ENCODE peak calls at places on chromosomes 5 and 9, in four cellular contexts. One of them, this sample, is unnamed.

GRCh38 chr5:118653155-118653554 is 335.2 kb downstream of the DTWD2 start:
- DNase-seq in neural progenitor cell: no peak
- DNase-seq in bronchial epithelial cell: no peak
- DNase-seq in cardiac muscle cell: no peak
- DNase-seq in this sample: no peak

GRCh38 chr5:177301503-177302165 is 1.9 kb downstream of the RAB24 start:
- DNase-seq in neural progenitor cell: no peak
- DNase-seq in bronchial epithelial cell: peak; percentile 96
- DNase-seq in cardiac muscle cell: no peak
- DNase-seq in this sample: no peak

GRCh38 chr9:32841314-32841713 is 58.0 kb downstream of the TMEM215 start:
- DNase-seq in neural progenitor cell: no peak
- DNase-seq in bronchial epithelial cell: peak; percentile 3
- DNase-seq in cardiac muscle cell: no peak
- DNase-seq in this sample: no peak

GRCh38 chr9:110125207-110125751 is 82.7 kb downstream of the C9orf152 start:
- DNase-seq in neural progenitor cell: peak; percentile 94
- DNase-seq in bronchial epithelial cell: no peak
- DNase-seq in cardiac muscle cell: peak; percentile 99
- DNase-seq in this sample: no peak

GRCh38 chr5:6910950-6911349 is 197.7 kb downstream of the TENT4A start:
- DNase-seq in neural progenitor cell: no peak
- DNase-seq in bronchial epithelial cell: no peak
- DNase-seq in cardiac muscle cell: no peak
- DNase-seq in this sample: no peak

GRCh38 chr5:35777358-35778087 is 79.2 kb upstream of the IL7R start:
- DNase-seq in neural progenitor cell: peak; percentile 92
- DNase-seq in bronchial epithelial cell: peak; percentile 62
- DNase-seq in cardiac muscle cell: peak; percentile 88
- DNase-seq in this sample: peak; percentile 62

GRCh38 chr5:132389453-132390286 is 20.2 kb downstream of the SLC22A5 start:
- DNase-seq in neural progenitor cell: no peak
- DNase-seq in bronchial epithelial cell: peak; percentile 100
- DNase-seq in cardiac muscle cell: peak; percentile 97
- DNase-seq in this sample: peak; percentile 43

GRCh38 chr9:37999501-38000189 is 69.4 kb downstream of the SHB start:
- DNase-seq in neural progenitor cell: peak; percentile 37
- DNase-seq in bronchial epithelial cell: peak; percentile 77
- DNase-seq in cardiac muscle cell: no peak
- DNase-seq in this sample: no peak

GRCh38 chr5:102196481-102196880 is 99.6 kb downstream of the SLCO4C1 start:
- DNase-seq in neural progenitor cell: peak; percentile 15
- DNase-seq in bronchial epithelial cell: no peak
- DNase-seq in cardiac muscle cell: no peak
- DNase-seq in this sample: no peak

GRCh38 chr5:150113047-150113744 is 26.8 kb upstream of the CSF1R start:
- DNase-seq in neural progenitor cell: no peak
- DNase-seq in bronchial epithelial cell: peak; percentile 59
- DNase-seq in cardiac muscle cell: peak; percentile 41
- DNase-seq in this sample: no peak

GRCh38 chr5:134024811-134025210 is 20.0 kb upstream of the VDAC1 start:
- DNase-seq in neural progenitor cell: no peak
- DNase-seq in bronchial epithelial cell: no peak
- DNase-seq in cardiac muscle cell: no peak
- DNase-seq in this sample: no peak

GRCh38 chr5:177367981-177368960 is 10.5 kb downstream of the RGS14 start:
- DNase-seq in neural progenitor cell: no peak
- DNase-seq in bronchial epithelial cell: peak; percentile 80
- DNase-seq in cardiac muscle cell: no peak
- DNase-seq in this sample: no peak

GRCh38 chr5:178123987-178124925 is 6.6 kb upstream of the RMND5B start:
- DNase-seq in neural progenitor cell: no peak
- DNase-seq in bronchial epithelial cell: no peak
- DNase-seq in cardiac muscle cell: no peak
- DNase-seq in this sample: no peak

GRCh38 chr9:127509261-127509954 is 58.1 kb downstream of the LRSAM1 start:
- DNase-seq in neural progenitor cell: no peak
- DNase-seq in bronchial epithelial cell: no peak
- DNase-seq in cardiac muscle cell: peak; percentile 42
- DNase-seq in this sample: no peak

GRCh38 chr9:127508901-127509260 is 57.6 kb downstream of the LRSAM1 start:
- DNase-seq in neural progenitor cell: no peak
- DNase-seq in bronchial epithelial cell: no peak
- DNase-seq in cardiac muscle cell: no peak
- DNase-seq in this sample: no peak

GRCh38 chr9:127506117-127506813 is 55.0 kb downstream of the LRSAM1 start:
- DNase-seq in neural progenitor cell: no peak
- DNase-seq in bronchial epithelial cell: no peak
- DNase-seq in cardiac muscle cell: no peak
- DNase-seq in this sample: no peak

GRCh38 chr9:127506814-127507750 is 55.8 kb downstream of the LRSAM1 start:
- DNase-seq in neural progenitor cell: no peak
- DNase-seq in bronchial epithelial cell: no peak
- DNase-seq in cardiac muscle cell: peak; percentile 61
- DNase-seq in this sample: no peak

DNA sequence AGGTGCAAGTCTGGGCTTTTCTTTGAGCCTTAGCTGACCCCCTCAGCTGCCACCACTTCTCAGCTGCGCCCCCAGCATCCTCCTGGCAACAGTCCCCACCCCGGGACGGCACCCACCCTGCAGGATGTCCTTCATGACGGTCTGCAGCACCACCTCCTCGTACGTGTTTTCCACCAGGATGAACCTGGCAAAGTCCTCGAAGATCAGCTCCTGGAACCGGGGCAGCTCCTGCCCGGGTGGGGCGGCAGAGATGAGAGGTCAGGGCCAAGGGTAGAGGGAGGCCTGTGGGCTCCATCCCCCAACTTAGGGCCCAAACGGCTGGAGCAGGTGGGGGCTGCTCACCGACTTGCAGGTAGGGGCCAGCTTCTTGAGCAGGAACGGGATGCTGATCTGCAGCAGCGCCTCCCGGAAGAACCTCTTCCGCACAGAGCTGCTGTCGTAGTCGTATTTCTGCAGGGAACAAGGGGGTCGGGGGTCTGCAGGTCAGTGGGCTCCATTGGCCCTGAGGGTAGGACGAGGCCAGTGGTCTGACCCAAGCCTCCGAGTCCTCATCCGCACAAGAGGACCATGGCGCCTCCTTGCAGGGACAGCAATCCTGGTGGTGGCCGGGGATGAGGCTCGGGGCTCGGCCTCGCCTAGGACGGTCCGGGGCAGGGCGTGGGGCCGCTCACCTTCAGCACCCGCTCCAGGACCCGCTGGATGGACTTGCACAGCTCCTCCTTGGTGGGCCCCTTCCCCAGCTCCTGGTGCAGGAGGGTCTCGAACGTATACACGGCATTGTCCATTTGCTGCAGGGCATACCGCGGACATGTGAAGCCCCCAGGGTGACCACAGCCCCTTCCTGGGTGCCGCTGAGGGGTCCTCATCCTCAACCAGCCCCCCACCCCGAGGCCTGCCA is 56.7 kb downstream of the LRSAM1 start:
- DNase-seq in neural progenitor cell: no peak
- DNase-seq in bronchial epithelial cell: no peak
- DNase-seq in cardiac muscle cell: no peak
- DNase-seq in this sample: no peak
- H3K36me3 ChIP-seq in neural progenitor cell: no peaks in the 10 kb centered on the region
- H3K36me3 ChIP-seq in bronchial epithelial cell: peaks cover 50% of the 10 kb centered on the region
- H3K36me3 ChIP-seq in cardiac muscle cell: peaks cover 5% of the 10 kb centered on the region
- H3K36me3 ChIP-seq in this sample: no peaks in the 10 kb centered on the region

DNA sequence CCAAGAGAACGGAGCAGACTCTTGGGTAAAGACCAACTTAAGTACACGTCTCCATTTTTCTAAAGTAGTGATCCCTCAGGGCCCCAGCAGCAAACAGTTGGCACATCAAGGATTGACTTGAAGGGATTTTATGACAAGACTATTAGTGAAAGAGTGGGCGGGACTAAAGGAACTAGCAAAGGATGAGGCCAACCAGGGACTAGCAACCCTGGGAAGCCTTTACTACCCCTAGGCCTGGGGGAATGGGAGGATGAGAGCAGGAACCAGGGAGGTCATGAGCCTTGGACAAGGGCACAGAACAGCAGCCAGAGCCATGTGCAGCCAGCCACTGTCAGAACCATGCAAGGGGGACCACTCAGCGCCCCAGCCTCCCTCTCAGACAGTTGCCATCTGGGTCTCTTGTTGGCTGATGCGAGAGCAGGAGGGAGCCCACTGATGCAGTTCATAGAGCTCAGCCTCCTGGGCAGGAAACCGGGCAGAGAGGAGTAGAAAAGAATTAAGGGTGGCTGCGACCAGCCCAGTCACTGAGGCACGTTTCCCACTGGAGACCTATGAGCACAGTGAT is 28.1 kb downstream of the TGFBI start:
- DNase-seq in neural progenitor cell: no peak
- DNase-seq in bronchial epithelial cell: no peak
- DNase-seq in cardiac muscle cell: no peak
- DNase-seq in this sample: no peak
- H3K36me3 ChIP-seq in neural progenitor cell: no peaks in the 10 kb centered on the region
- H3K36me3 ChIP-seq in bronchial epithelial cell: peaks cover 32% of the 10 kb centered on the region
- H3K36me3 ChIP-seq in cardiac muscle cell: no peaks in the 10 kb centered on the region
- H3K36me3 ChIP-seq in this sample: no peaks in the 10 kb centered on the region

DNA sequence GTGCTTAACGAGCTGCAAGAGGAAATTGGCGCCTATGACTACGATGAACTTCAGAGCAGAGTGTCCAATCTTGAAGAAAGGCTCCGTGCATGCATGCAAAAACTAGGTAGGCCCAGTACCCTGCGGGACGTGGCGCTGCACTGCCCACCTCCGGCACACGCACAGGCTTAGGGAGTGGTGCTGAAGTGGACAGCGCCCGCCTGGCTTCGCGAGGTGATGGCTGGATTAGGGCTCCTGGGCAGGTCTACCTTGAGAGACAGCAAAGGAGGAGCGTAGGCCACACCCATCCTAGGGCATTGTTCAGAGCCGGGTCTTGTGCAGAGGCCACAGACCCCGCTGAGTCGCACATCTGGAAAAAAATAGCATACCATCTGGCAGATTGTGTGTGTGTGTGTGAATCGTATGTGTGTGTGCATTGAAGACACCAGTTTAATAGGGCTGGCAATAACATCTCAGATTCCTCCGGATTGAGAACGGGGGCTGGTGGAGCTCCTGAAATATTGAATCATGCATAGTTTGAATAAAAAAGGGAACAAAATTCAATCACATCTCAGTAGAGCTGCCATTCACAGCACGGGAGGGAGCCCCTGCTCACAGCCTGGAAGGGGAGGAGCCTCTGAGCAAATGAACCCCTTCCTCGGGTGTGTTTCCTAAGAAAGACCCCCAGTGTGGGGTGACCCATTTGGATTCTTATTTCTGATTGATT is 11.1 kb downstream of the OLFM1 start:
- DNase-seq in neural progenitor cell: peak; percentile 90
- DNase-seq in bronchial epithelial cell: no peak
- DNase-seq in cardiac muscle cell: peak; percentile 30
- DNase-seq in this sample: no peak
- H3K36me3 ChIP-seq in neural progenitor cell: no peaks in the 10 kb centered on the region
- H3K36me3 ChIP-seq in bronchial epithelial cell: no peaks in the 10 kb centered on the region
- H3K36me3 ChIP-seq in cardiac muscle cell: no peaks in the 10 kb centered on the region
- H3K36me3 ChIP-seq in this sample: no peaks in the 10 kb centered on the region

DNA sequence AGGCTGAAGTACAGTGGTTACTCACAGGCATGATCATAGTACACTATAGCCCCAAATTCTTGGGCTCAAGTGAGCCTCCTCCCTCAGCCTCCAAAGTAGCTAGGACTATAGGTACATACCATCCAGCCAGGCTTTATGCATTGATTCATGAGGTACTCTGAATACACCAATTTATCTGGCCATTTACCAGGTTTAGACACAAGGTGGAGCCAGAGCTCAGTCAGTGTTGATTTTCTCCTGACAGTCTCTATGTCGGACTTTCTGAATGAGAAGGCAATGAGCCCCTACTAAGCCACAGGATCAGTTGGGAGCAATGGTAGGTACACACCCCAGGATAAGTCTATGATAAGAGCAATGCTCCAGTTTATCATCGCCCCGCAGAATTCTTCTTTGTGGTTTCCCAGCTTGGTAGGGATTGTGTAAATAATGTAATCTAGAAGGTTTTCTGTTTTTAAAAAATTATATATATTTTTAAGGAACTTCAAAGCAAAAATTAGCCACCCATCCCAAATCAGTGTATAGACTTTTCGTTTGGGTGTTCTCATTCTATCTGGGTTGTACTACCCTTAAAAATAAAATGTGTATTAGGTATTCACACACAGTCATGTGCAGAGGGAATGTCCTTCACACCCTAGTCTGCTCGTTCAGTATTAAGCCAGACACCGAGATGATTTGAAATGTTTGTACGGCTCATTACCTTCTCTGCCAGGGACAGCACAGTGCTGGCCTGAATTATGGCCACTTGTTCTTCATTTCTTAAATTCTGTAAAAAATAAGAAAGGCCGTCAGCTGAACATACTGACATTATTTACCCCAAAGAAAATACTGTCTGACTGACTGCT is 118.4 kb upstream of the DPYSL3 start:
- DNase-seq in neural progenitor cell: peak; percentile 84
- DNase-seq in bronchial epithelial cell: peak; percentile 71
- DNase-seq in cardiac muscle cell: peak; percentile 80
- DNase-seq in this sample: peak; percentile 24
- H3K36me3 ChIP-seq in neural progenitor cell: no peaks in the 10 kb centered on the region
- H3K36me3 ChIP-seq in bronchial epithelial cell: no peaks in the 10 kb centered on the region
- H3K36me3 ChIP-seq in cardiac muscle cell: no peaks in the 10 kb centered on the region
- H3K36me3 ChIP-seq in this sample: no peaks in the 10 kb centered on the region

GRCh38 chr9:2634818-2635217 is 13.2 kb downstream of the VLDLR start:
- DNase-seq in neural progenitor cell: no peak
- DNase-seq in bronchial epithelial cell: no peak
- DNase-seq in cardiac muscle cell: no peak
- DNase-seq in this sample: no peak
- H3K36me3 ChIP-seq in neural progenitor cell: peaks cover 6% of the 10 kb centered on the region
- H3K36me3 ChIP-seq in bronchial epithelial cell: peaks cover 5% of the 10 kb centered on the region
- H3K36me3 ChIP-seq in cardiac muscle cell: peaks cover 17% of the 10 kb centered on the region
- H3K36me3 ChIP-seq in this sample: no peaks in the 10 kb centered on the region